ENCODE peak calls at places on chromosome 13, in four cellular contexts. Y is iris pigment epithelial cell; E is amniotic stem cell; R is stimulated activated CD4-positive, alpha-beta T cell treated with anti-CD3 and anti-CD28 coated beads, Interleukin-2, amount 100 ng/mL, for 48 hours. I is an unnamed sample.

GRCh38 chr13:52783943-52784342 is 44.3 kb upstream of the CNMD start:
- DNase-seq in Y (no peak), E (no peak), R (no peak), I (no peak)

GRCh38 chr13:52162279-52163101 is 3.1 kb upstream of the NEK3 start:
- DNase-seq in Y (peak; percentile 59), E (no peak), R (no peak), I (no peak)

GRCh38 chr13:107743983-107744382 is 471.4 kb downstream of the LIG4 start:
- DNase-seq in Y (peak; percentile 95), E (no peak), R (no peak), I (peak; percentile 73)

GRCh38 chr13:43374621-43375020 is 351.2 kb downstream of the DNAJC15 start:
- DNase-seq in Y (peak; percentile 45), E (no peak), R (no peak), I (no peak)

GRCh38 chr13:109790951-109791605 is 4.7 kb upstream of the IRS2 start:
- DNase-seq in Y (peak; percentile 67), E (peak; percentile 39), R (no peak), I (peak; percentile 64)

GRCh38 chr13:27482996-27483395 is 32.6 kb upstream of the MTIF3 start:
- DNase-seq in Y (no peak), E (no peak), R (no peak), I (no peak)

GRCh38 chr13:20350819-20351218 is 118.7 kb upstream of the GJB6 start:
- DNase-seq in Y (no peak), E (no peak), R (no peak), I (no peak)

GRCh38 chr13:40120781-40121180 is 465.3 kb downstream of the COG6 start:
- DNase-seq in Y (peak; percentile 63), E (no peak), R (no peak), I (no peak)

GRCh38 chr13:99656092-99656745 is 154.9 kb downstream of the TM9SF2 start:
- DNase-seq in Y (peak; percentile 69), E (peak; percentile 42), R (peak; percentile 80), I (peak; percentile 58)

GRCh38 chr13:99990045-99990977 is 8.7 kb downstream of the ZIC2 start:
- DNase-seq in Y (no peak), E (no peak), R (no peak), I (no peak)

GRCh38 chr13:32528358-32528757 is 10.2 kb downstream of the N4BP2L2 start:
- DNase-seq in Y (peak; percentile 40), E (no peak), R (no peak), I (no peak)

GRCh38 chr13:85009447-85009846 is 789.8 kb downstream of the SLITRK6 start:
- DNase-seq in Y (no peak), E (no peak), R (no peak), I (no peak)

GRCh38 chr13:99385940-99386339 is 78.7 kb upstream of the GPR183 start:
- DNase-seq in Y (no peak), E (no peak), R (no peak), I (no peak)

GRCh38 chr13:74134777-74135305 is 637 bp upstream of the KLF12 start:
- DNase-seq in Y (no peak), E (peak; percentile 20), R (no peak), I (no peak)

GRCh38 chr13:57878291-57878690 is 246.7 kb downstream of the PCDH17 start:
- DNase-seq in Y (no peak), E (no peak), R (no peak), I (no peak)

GRCh38 chr13:41054212-41054877 is 7.0 kb upstream of the WBP4 start:
- DNase-seq in Y (peak; percentile 73), E (peak; percentile 20), R (peak; percentile 14), I (peak; percentile 3)

GRCh38 chr13:110807546-110807945 is 94.0 kb downstream of the ING1 start:
- DNase-seq in Y (no peak), E (no peak), R (no peak), I (no peak)

GRCh38 chr13:44879452-44880058 is 109.7 kb downstream of the NUFIP1 start:
- DNase-seq in Y (peak; percentile 63), E (peak; percentile 1), R (no peak), I (peak; percentile 55)

GRCh38 chr13:108383676-108384075 is 114.2 kb downstream of the TNFSF13B start:
- DNase-seq in Y (no peak), E (no peak), R (no peak), I (no peak)

GRCh38 chr13:94481966-94482365 is 2.5 kb upstream of the DCT start:
- DNase-seq in Y (peak; percentile 61), E (no peak), R (no peak), I (no peak)

GRCh38 chr13:97319088-97319487 is 97.0 kb downstream of the MBNL2 start:
- DNase-seq in Y (no peak), E (no peak), R (no peak), I (no peak)

GRCh38 chr13:79987761-79988160 is 353.2 kb downstream of the SPRY2 start:
- DNase-seq in Y (no peak), E (no peak), R (no peak), I (no peak)

GRCh38 chr13:106701810-106702341 is 133.9 kb upstream of the ARGLU1 start:
- DNase-seq in Y (no peak), E (no peak), R (no peak), I (no peak)

GRCh38 chr13:94058821-94059360 is 420.6 kb downstream of the DCT start:
- DNase-seq in Y (no peak), E (no peak), R (no peak), I (no peak)

GRCh38 chr13:110944121-110944967 is 29.5 kb upstream of the ANKRD10 start:
- DNase-seq in Y (peak; percentile 75), E (no peak), R (peak; percentile 15), I (peak; percentile 30)

GRCh38 chr13:94480672-94481145 is 1.2 kb upstream of the DCT start:
- DNase-seq in Y (peak; percentile 43), E (no peak), R (no peak), I (no peak)

GRCh38 chr13:77737583-77738200 is 40.2 kb downstream of the SLAIN1 start:
- DNase-seq in Y (no peak), E (no peak), R (no peak), I (no peak)

GRCh38 chr13:102970542-102970941 is 95.7 kb downstream of the SLC10A2 start:
- DNase-seq in Y (no peak), E (no peak), R (no peak), I (no peak)

I was measured in T47D.